ENCODE peak calls at places on chromosomes 2 and 18, in six cellular contexts. U is neural crest cell, P is mucosa of descending colon, X is OCI-LY7, T is left ventricle myocardium inferior, V is endothelial cell. L is an unnamed sample.

GRCh38 chr2:108933691-108934117 is 55.3 kb downstream of the EDAR start:
- DNase-seq in U (no peak), P (peak; percentile 63), X (no peak), T (peak; percentile 53), V (no peak), L (no peak)

GRCh38 chr2:136182315-136182714 is 64.4 kb upstream of the CXCR4 start:
- DNase-seq in U (no peak), P (no peak), X (no peak), T (no peak), V (no peak), L (no peak)

GRCh38 chr2:163407296-163407695 is 328.5 kb downstream of the FIGN start:
- DNase-seq in U (no peak), P (no peak), X (no peak), T (no peak), V (no peak), L (no peak)

GRCh38 chr2:194151231-194151630 is 1505.8 kb upstream of the SLC39A10 start:
- DNase-seq in U (no peak), P (no peak), X (no peak), T (no peak), V (no peak), L (no peak)

GRCh38 chr18:28792404-28793103 is 615.6 kb upstream of the CDH2 start:
- DNase-seq in U (no peak), P (no peak), X (no peak), T (no peak), V (no peak), L (no peak)

GRCh38 chr2:38783586-38783985 is 5.6 kb downstream of the GEMIN6 start:
- DNase-seq in U (no peak), P (no peak), X (no peak), T (no peak), V (no peak), L (no peak)

GRCh38 chr2:233811732-233812131 is 33.6 kb downstream of the MROH2A start:
- DNase-seq in U (no peak), P (no peak), X (no peak), T (no peak), V (no peak), L (peak; percentile 30)

GRCh38 chr2:119823734-119824334 is 64.1 kb downstream of the PTPN4 start:
- DNase-seq in U (no peak), P (no peak), X (peak; percentile 48), T (no peak), V (peak; percentile 20), L (no peak)

GRCh38 chr2:183604065-183604464 is 479.8 kb downstream of the NUP35 start:
- DNase-seq in U (no peak), P (no peak), X (no peak), T (no peak), V (no peak), L (no peak)

GRCh38 chr2:70954886-70955285 is 19.2 kb downstream of the ATP6V1B1 start:
- DNase-seq in U (no peak), P (no peak), X (no peak), T (no peak), V (no peak), L (no peak)

GRCh38 chr2:162113088-162113770 is 38.8 kb downstream of the GCG start:
- DNase-seq in U (no peak), P (no peak), X (no peak), T (no peak), V (no peak), L (no peak)

GRCh38 chr2:131682122-131682944 is 154.6 kb downstream of the CCDC74A start:
- DNase-seq in U (peak; percentile 68), P (peak; percentile 83), X (peak; percentile 93), T (peak; percentile 79), V (peak; percentile 65), L (no peak)

GRCh38 chr2:40653829-40654228 is 201.9 kb upstream of the SLC8A1 start:
- DNase-seq in U (no peak), P (no peak), X (no peak), T (no peak), V (no peak), L (no peak)

GRCh38 chr18:35095983-35096676 is 54.9 kb downstream of the MAPRE2 start:
- DNase-seq in U (no peak), P (no peak), X (no peak), T (no peak), V (no peak), L (no peak)

GRCh38 chr2:208501217-208501616 is 94.6 kb downstream of the PTH2R start:
- DNase-seq in U (no peak), P (peak; percentile 42), X (no peak), T (no peak), V (no peak), L (no peak)

GRCh38 chr2:239839306-239839705 is 185.8 kb downstream of the NDUFA10 start:
- DNase-seq in U (no peak), P (no peak), X (no peak), T (no peak), V (no peak), L (no peak)

DNA sequence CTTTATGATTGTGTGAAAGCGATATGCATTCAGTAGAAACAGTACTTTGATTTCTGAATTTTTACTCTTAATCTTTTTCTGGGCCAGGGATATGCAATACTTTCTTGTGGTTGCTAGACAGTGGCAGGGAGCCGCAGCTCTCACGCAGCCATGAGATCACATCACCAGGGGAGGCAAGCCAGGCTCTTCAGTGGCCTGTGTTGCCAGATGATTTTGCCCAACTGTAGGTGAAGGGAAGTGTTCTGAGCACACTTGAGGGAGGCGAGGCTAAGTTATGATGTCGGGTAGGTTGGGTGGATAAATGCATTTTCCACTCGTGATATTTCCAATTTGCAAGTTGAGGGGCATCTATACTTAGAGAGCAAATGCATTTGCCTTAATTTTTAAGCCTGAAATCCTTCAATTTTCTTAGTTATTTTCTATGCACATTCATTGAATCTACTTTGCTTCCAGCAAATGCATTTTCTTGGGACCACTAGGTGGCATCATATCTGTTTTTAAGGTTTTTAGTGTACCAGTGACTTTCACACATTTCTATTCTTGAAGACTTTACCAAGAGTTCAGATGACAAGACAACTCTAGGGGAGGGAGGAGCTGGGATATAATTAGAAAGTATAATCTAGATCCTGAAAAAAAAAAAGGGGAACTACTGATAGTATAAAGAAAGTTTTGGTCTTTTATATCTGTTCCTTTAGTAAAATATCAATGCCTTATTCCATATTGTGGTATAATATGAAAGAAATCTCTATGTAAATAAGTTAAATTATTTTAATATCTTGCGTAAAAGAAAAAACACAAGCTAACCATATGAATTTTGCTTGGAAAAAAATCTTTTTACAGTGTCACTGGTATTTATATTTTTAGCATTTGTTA is 643.3 kb downstream of the SOCS6 start:
- DNase-seq in U (no peak), P (no peak), X (peak; percentile 11), T (no peak), V (no peak), L (no peak)
- TF ChIP-seq CTCF in U (peak; percentile 78), P (no peak), X (peak; percentile 71), T (peak; percentile 57), V (peak; percentile 56), L (peak; percentile 74)

GRCh38 chr18:9146224-9146623 is 9.6 kb downstream of the ANKRD12 start:
- DNase-seq in U (no peak), P (no peak), X (no peak), T (no peak), V (no peak), L (no peak)

GRCh38 chr18:9153281-9153680 is 16.7 kb downstream of the ANKRD12 start:
- DNase-seq in U (no peak), P (no peak), X (no peak), T (no peak), V (no peak), L (no peak)

GRCh38 chr18:9147440-9148238 is 11.1 kb downstream of the ANKRD12 start:
- DNase-seq in U (no peak), P (no peak), X (peak; percentile 80), T (no peak), V (peak; percentile 11), L (no peak)

GRCh38 chr18:9150116-9150515 is 13.5 kb downstream of the ANKRD12 start:
- DNase-seq in U (no peak), P (no peak), X (no peak), T (no peak), V (no peak), L (no peak)

DNA sequence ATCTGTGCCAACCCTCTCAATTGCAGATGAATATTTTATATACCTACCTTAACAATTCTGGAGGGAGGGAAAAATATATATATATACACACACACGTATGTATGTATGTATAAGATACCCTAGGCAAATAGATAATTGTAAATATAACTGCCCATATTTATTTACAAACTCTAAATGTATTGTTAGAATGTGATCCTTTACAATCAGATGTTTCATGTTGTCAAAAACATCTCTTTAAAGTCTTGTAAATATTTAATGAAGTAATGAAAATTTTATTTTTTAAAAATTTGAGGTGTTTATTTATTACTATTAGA is 11.6 kb downstream of the ANKRD12 start:
- DNase-seq in U (no peak), P (no peak), X (no peak), T (no peak), V (no peak), L (no peak)
- TF ChIP-seq CTCF in U (peak; percentile 28), P (no peak), X (no peak), T (no peak), V (no peak), L (no peak)

GRCh38 chr18:32742620-32743019 is 30.2 kb downstream of the KLHL14 start:
- DNase-seq in U (no peak), P (no peak), X (no peak), T (no peak), V (no peak), L (no peak)
- TF ChIP-seq CTCF in U (no peak), P (no peak), X (no peak), T (no peak), V (no peak), L (no peak)

GRCh38 chr2:19717446-19717845 is 184.3 kb downstream of the TTC32 start:
- DNase-seq in U (no peak), P (no peak), X (no peak), T (no peak), V (no peak), L (no peak)

GRCh38 chr2:19719540-19719939 is 182.2 kb downstream of the TTC32 start:
- DNase-seq in U (no peak), P (no peak), X (no peak), T (no peak), V (no peak), L (no peak)

GRCh38 chr2:19720306-19720705 is 181.5 kb downstream of the TTC32 start:
- DNase-seq in U (no peak), P (no peak), X (no peak), T (no peak), V (no peak), L (no peak)

GRCh38 chr2:19725392-19725791 is 176.4 kb downstream of the TTC32 start:
- DNase-seq in U (no peak), P (no peak), X (no peak), T (no peak), V (no peak), L (no peak)

DNA sequence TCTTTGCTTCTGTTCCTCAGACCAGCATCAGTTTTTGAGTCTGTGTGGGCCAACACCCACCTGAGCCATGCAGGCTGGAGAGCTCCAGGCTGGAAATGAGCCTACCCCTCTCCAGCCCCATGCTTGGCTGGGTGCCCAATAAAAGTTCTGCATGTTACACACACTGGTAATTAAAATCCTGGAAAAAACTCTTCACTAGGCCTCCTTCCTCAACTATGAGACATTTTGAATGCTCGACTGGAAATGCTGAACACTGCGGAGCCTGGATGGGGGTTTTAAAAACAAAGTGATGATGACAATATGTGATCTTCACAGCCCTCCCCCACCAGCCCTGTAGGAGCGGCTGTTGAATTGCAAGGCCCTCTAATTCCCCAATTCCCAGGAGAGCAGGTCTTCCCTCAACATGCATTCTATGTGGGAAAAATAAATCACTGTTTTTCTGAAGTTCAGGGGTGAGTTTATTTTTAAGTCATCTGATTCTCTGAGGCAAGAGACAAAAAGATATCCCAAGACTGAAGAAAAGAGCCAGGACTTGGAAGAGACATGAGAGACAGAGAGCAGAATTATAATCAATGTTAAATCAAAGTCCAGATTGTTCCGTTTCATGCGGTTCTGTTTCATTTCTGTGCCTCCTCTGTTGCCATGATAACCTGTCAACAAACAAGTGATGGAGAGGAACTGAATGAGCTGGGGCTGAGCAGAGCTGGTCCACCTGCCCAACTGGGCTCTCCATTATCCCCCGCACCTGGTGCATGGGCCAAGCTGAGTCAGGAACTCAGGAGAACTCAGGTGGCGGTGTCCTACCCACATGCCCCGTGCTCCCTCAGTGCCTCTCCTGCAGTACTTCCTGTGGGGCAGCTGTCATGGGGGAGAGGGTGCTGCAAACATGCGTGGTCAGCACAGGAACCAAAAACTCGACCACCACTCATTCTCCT is 179.0 kb downstream of the TTC32 start:
- DNase-seq in U (no peak), P (no peak), X (no peak), T (no peak), V (no peak), L (no peak)
- TF ChIP-seq CTCF in U (no peak), P (no peak), X (no peak), T (no peak), V (no peak), L (no peak)